ENCODE peak calls at places on chromosomes 11 and 22, in ten cellular contexts. One of them, this sample, is unnamed.

GRCh38 chr11:13388741-13389140 is 74.3 kb downstream of the BTBD10 start:
- DNase-seq in left kidney: no peak
- DNase-seq in left colon: no peak
- DNase-seq in effector memory CD8-positive, alpha-beta T cell: no peak
- DNase-seq in heart right ventricle: no peak
- DNase-seq in ovary: no peak
- DNase-seq in activated T-cell treated with anti-CD3 and anti-CD28 coated beads for 48 hours: no peak
- DNase-seq in adrenal gland: no peak
- DNase-seq in activated effector memory CD4-positive, alpha-beta T cell treated with anti-CD3 and anti-CD28 coated beads, Interleukin-2, amount 50 U/mL, for 16 hours: no peak
- DNase-seq in GM10248: no peak
- DNase-seq in this sample: no peak

GRCh38 chr22:24585461-24585860 is 7.4 kb downstream of the LRRC75B start:
- DNase-seq in left kidney: no peak
- DNase-seq in left colon: no peak
- DNase-seq in effector memory CD8-positive, alpha-beta T cell: no peak
- DNase-seq in heart right ventricle: no peak
- DNase-seq in ovary: no peak
- DNase-seq in activated T-cell treated with anti-CD3 and anti-CD28 coated beads for 48 hours: no peak
- DNase-seq in adrenal gland: no peak
- DNase-seq in activated effector memory CD4-positive, alpha-beta T cell treated with anti-CD3 and anti-CD28 coated beads, Interleukin-2, amount 50 U/mL, for 16 hours: no peak
- DNase-seq in GM10248: no peak
- DNase-seq in this sample: no peak

GRCh38 chr22:43747877-43748276 is 64.2 kb downstream of the EFCAB6 start:
- DNase-seq in left kidney: no peak
- DNase-seq in left colon: no peak
- DNase-seq in effector memory CD8-positive, alpha-beta T cell: no peak
- DNase-seq in heart right ventricle: no peak
- DNase-seq in ovary: no peak
- DNase-seq in activated T-cell treated with anti-CD3 and anti-CD28 coated beads for 48 hours: no peak
- DNase-seq in adrenal gland: no peak
- DNase-seq in activated effector memory CD4-positive, alpha-beta T cell treated with anti-CD3 and anti-CD28 coated beads, Interleukin-2, amount 50 U/mL, for 16 hours: no peak
- DNase-seq in GM10248: no peak
- DNase-seq in this sample: no peak

GRCh38 chr22:41094036-41094435 is 1.6 kb downstream of the EP300 start:
- DNase-seq in left kidney: peak
- DNase-seq in left colon: peak
- DNase-seq in effector memory CD8-positive, alpha-beta T cell: no peak
- DNase-seq in heart right ventricle: no peak
- DNase-seq in ovary: no peak
- DNase-seq in activated T-cell treated with anti-CD3 and anti-CD28 coated beads for 48 hours: no peak
- DNase-seq in adrenal gland: no peak
- DNase-seq in activated effector memory CD4-positive, alpha-beta T cell treated with anti-CD3 and anti-CD28 coated beads, Interleukin-2, amount 50 U/mL, for 16 hours: no peak
- DNase-seq in GM10248: no peak
- DNase-seq in this sample: no peak

GRCh38 chr11:66020212-66020611 is 6.1 kb downstream of the CATSPER1 start:
- DNase-seq in left kidney: no peak
- DNase-seq in left colon: no peak
- DNase-seq in effector memory CD8-positive, alpha-beta T cell: no peak
- DNase-seq in heart right ventricle: no peak
- DNase-seq in ovary: no peak
- DNase-seq in activated T-cell treated with anti-CD3 and anti-CD28 coated beads for 48 hours: no peak
- DNase-seq in adrenal gland: no peak
- DNase-seq in activated effector memory CD4-positive, alpha-beta T cell treated with anti-CD3 and anti-CD28 coated beads, Interleukin-2, amount 50 U/mL, for 16 hours: no peak
- DNase-seq in GM10248: no peak
- DNase-seq in this sample: no peak

GRCh38 chr22:48677621-48678020 is 1150.1 kb downstream of the BRD1 start:
- DNase-seq in left kidney: no peak
- DNase-seq in left colon: no peak
- DNase-seq in effector memory CD8-positive, alpha-beta T cell: no peak
- DNase-seq in heart right ventricle: no peak
- DNase-seq in ovary: no peak
- DNase-seq in activated T-cell treated with anti-CD3 and anti-CD28 coated beads for 48 hours: no peak
- DNase-seq in adrenal gland: no peak
- DNase-seq in activated effector memory CD4-positive, alpha-beta T cell treated with anti-CD3 and anti-CD28 coated beads, Interleukin-2, amount 50 U/mL, for 16 hours: no peak
- DNase-seq in GM10248: no peak
- DNase-seq in this sample: no peak

GRCh38 chr11:46295312-46295995 is 18.0 kb downstream of the CREB3L1 start:
- DNase-seq in left kidney: peak
- DNase-seq in left colon: peak
- DNase-seq in effector memory CD8-positive, alpha-beta T cell: peak
- DNase-seq in heart right ventricle: peak
- DNase-seq in ovary: peak
- DNase-seq in activated T-cell treated with anti-CD3 and anti-CD28 coated beads for 48 hours: peak
- DNase-seq in adrenal gland: peak
- DNase-seq in activated effector memory CD4-positive, alpha-beta T cell treated with anti-CD3 and anti-CD28 coated beads, Interleukin-2, amount 50 U/mL, for 16 hours: peak
- DNase-seq in GM10248: peak
- DNase-seq in this sample: peak

GRCh38 chr11:34558673-34559072 is 45.1 kb upstream of the ELF5 start:
- DNase-seq in left kidney: no peak
- DNase-seq in left colon: no peak
- DNase-seq in effector memory CD8-positive, alpha-beta T cell: no peak
- DNase-seq in heart right ventricle: no peak
- DNase-seq in ovary: no peak
- DNase-seq in activated T-cell treated with anti-CD3 and anti-CD28 coated beads for 48 hours: no peak
- DNase-seq in adrenal gland: no peak
- DNase-seq in activated effector memory CD4-positive, alpha-beta T cell treated with anti-CD3 and anti-CD28 coated beads, Interleukin-2, amount 50 U/mL, for 16 hours: no peak
- DNase-seq in GM10248: no peak
- DNase-seq in this sample: peak

GRCh38 chr11:60625262-60625661 is 74.2 kb upstream of the MS4A8 start:
- DNase-seq in left kidney: peak
- DNase-seq in left colon: peak
- DNase-seq in effector memory CD8-positive, alpha-beta T cell: no peak
- DNase-seq in heart right ventricle: no peak
- DNase-seq in ovary: no peak
- DNase-seq in activated T-cell treated with anti-CD3 and anti-CD28 coated beads for 48 hours: no peak
- DNase-seq in adrenal gland: no peak
- DNase-seq in activated effector memory CD4-positive, alpha-beta T cell treated with anti-CD3 and anti-CD28 coated beads, Interleukin-2, amount 50 U/mL, for 16 hours: no peak
- DNase-seq in GM10248: no peak
- DNase-seq in this sample: peak

GRCh38 chr11:3879216-3879966 is 23.9 kb downstream of the STIM1 start:
- DNase-seq in left kidney: no peak
- DNase-seq in left colon: no peak
- DNase-seq in effector memory CD8-positive, alpha-beta T cell: no peak
- DNase-seq in heart right ventricle: no peak
- DNase-seq in ovary: no peak
- DNase-seq in activated T-cell treated with anti-CD3 and anti-CD28 coated beads for 48 hours: no peak
- DNase-seq in adrenal gland: no peak
- DNase-seq in activated effector memory CD4-positive, alpha-beta T cell treated with anti-CD3 and anti-CD28 coated beads, Interleukin-2, amount 50 U/mL, for 16 hours: no peak
- DNase-seq in GM10248: peak
- DNase-seq in this sample: no peak

GRCh38 chr11:115208808-115209259 is 295.4 kb downstream of the CADM1 start:
- DNase-seq in left kidney: no peak
- DNase-seq in left colon: no peak
- DNase-seq in effector memory CD8-positive, alpha-beta T cell: no peak
- DNase-seq in heart right ventricle: no peak
- DNase-seq in ovary: no peak
- DNase-seq in activated T-cell treated with anti-CD3 and anti-CD28 coated beads for 48 hours: no peak
- DNase-seq in adrenal gland: no peak
- DNase-seq in activated effector memory CD4-positive, alpha-beta T cell treated with anti-CD3 and anti-CD28 coated beads, Interleukin-2, amount 50 U/mL, for 16 hours: no peak
- DNase-seq in GM10248: no peak
- DNase-seq in this sample: no peak

GRCh38 chr11:26688701-26689100 is 33.2 kb downstream of the SLC5A12 start:
- DNase-seq in left kidney: no peak
- DNase-seq in left colon: no peak
- DNase-seq in effector memory CD8-positive, alpha-beta T cell: no peak
- DNase-seq in heart right ventricle: no peak
- DNase-seq in ovary: no peak
- DNase-seq in activated T-cell treated with anti-CD3 and anti-CD28 coated beads for 48 hours: no peak
- DNase-seq in adrenal gland: no peak
- DNase-seq in activated effector memory CD4-positive, alpha-beta T cell treated with anti-CD3 and anti-CD28 coated beads, Interleukin-2, amount 50 U/mL, for 16 hours: no peak
- DNase-seq in GM10248: no peak
- DNase-seq in this sample: no peak

GRCh38 chr11:2103666-2104523 is 35.3 kb downstream of the IGF2 start:
- DNase-seq in left kidney: no peak
- DNase-seq in left colon: no peak
- DNase-seq in effector memory CD8-positive, alpha-beta T cell: no peak
- DNase-seq in heart right ventricle: no peak
- DNase-seq in ovary: peak
- DNase-seq in activated T-cell treated with anti-CD3 and anti-CD28 coated beads for 48 hours: no peak
- DNase-seq in adrenal gland: no peak
- DNase-seq in activated effector memory CD4-positive, alpha-beta T cell treated with anti-CD3 and anti-CD28 coated beads, Interleukin-2, amount 50 U/mL, for 16 hours: peak
- DNase-seq in GM10248: no peak
- DNase-seq in this sample: no peak

GRCh38 chr22:45627489-45628233 is 44.0 kb upstream of the ATXN10 start:
- DNase-seq in left kidney: peak
- DNase-seq in left colon: no peak
- DNase-seq in effector memory CD8-positive, alpha-beta T cell: no peak
- DNase-seq in heart right ventricle: no peak
- DNase-seq in ovary: peak
- DNase-seq in activated T-cell treated with anti-CD3 and anti-CD28 coated beads for 48 hours: no peak
- DNase-seq in adrenal gland: no peak
- DNase-seq in activated effector memory CD4-positive, alpha-beta T cell treated with anti-CD3 and anti-CD28 coated beads, Interleukin-2, amount 50 U/mL, for 16 hours: peak
- DNase-seq in GM10248: no peak
- DNase-seq in this sample: no peak

GRCh38 chr22:22168190-22168940 is 76.2 kb upstream of the VPREB1 start:
- DNase-seq in left kidney: peak
- DNase-seq in left colon: no peak
- DNase-seq in effector memory CD8-positive, alpha-beta T cell: no peak
- DNase-seq in heart right ventricle: no peak
- DNase-seq in ovary: no peak
- DNase-seq in activated T-cell treated with anti-CD3 and anti-CD28 coated beads for 48 hours: no peak
- DNase-seq in adrenal gland: no peak
- DNase-seq in activated effector memory CD4-positive, alpha-beta T cell treated with anti-CD3 and anti-CD28 coated beads, Interleukin-2, amount 50 U/mL, for 16 hours: no peak
- DNase-seq in GM10248: peak
- DNase-seq in this sample: no peak

GRCh38 chr11:124886476-124886875 is 11.2 kb downstream of the ROBO4 start:
- DNase-seq in left kidney: no peak
- DNase-seq in left colon: no peak
- DNase-seq in effector memory CD8-positive, alpha-beta T cell: no peak
- DNase-seq in heart right ventricle: no peak
- DNase-seq in ovary: peak
- DNase-seq in activated T-cell treated with anti-CD3 and anti-CD28 coated beads for 48 hours: no peak
- DNase-seq in adrenal gland: no peak
- DNase-seq in activated effector memory CD4-positive, alpha-beta T cell treated with anti-CD3 and anti-CD28 coated beads, Interleukin-2, amount 50 U/mL, for 16 hours: no peak
- DNase-seq in GM10248: no peak
- DNase-seq in this sample: no peak

GRCh38 chr11:11973361-11973800 is 35.0 kb downstream of the DKK3 start:
- DNase-seq in left kidney: peak
- DNase-seq in left colon: no peak
- DNase-seq in effector memory CD8-positive, alpha-beta T cell: no peak
- DNase-seq in heart right ventricle: peak
- DNase-seq in ovary: peak
- DNase-seq in activated T-cell treated with anti-CD3 and anti-CD28 coated beads for 48 hours: no peak
- DNase-seq in adrenal gland: peak
- DNase-seq in activated effector memory CD4-positive, alpha-beta T cell treated with anti-CD3 and anti-CD28 coated beads, Interleukin-2, amount 50 U/mL, for 16 hours: no peak
- DNase-seq in GM10248: no peak
- DNase-seq in this sample: peak

GRCh38 chr22:22720201-22720723 is 75.8 kb downstream of the GGTLC2 start:
- DNase-seq in left kidney: peak
- DNase-seq in left colon: peak
- DNase-seq in effector memory CD8-positive, alpha-beta T cell: peak
- DNase-seq in heart right ventricle: no peak
- DNase-seq in ovary: no peak
- DNase-seq in activated T-cell treated with anti-CD3 and anti-CD28 coated beads for 48 hours: peak
- DNase-seq in adrenal gland: no peak
- DNase-seq in activated effector memory CD4-positive, alpha-beta T cell treated with anti-CD3 and anti-CD28 coated beads, Interleukin-2, amount 50 U/mL, for 16 hours: peak
- DNase-seq in GM10248: peak
- DNase-seq in this sample: peak

This sample was measured in ELF-1.